ENCODE peak calls at places on chromosomes 7 and 10, in seven cellular contexts. I, H, X, S, Z, Y and J are unnamed samples.

GRCh38 chr7:159036916-159037605 is 107.6 kb downstream of the VIPR2 start:
- DNase-seq in I (no peak), S (peak), Y (no peak), H (no peak), Z (no peak), X (no peak), J (no peak)

GRCh38 chr10:117373848-117374505 is 1.3 kb downstream of the PDZD8 start:
- DNase-seq in Y (peak), S (peak), H (peak), Z (peak), X (no peak), I (peak), J (no peak)

GRCh38 chr10:102773986-102774385 is 30.2 kb downstream of the WBP1L start:
- DNase-seq in H (no peak), I (no peak), Y (no peak), X (no peak), S (peak), Z (no peak), J (no peak)

GRCh38 chr7:137996386-137996851 is 5.5 kb downstream of the CREB3L2 start:
- DNase-seq in X (no peak), H (no peak), I (no peak), Z (peak), Y (no peak), S (peak), J (no peak)

GRCh38 chr10:22801759-22802158 is 87.4 kb upstream of the PIP4K2A start:
- DNase-seq in Y (no peak), S (no peak), Z (no peak), I (no peak), X (no peak), H (no peak), J (no peak)

GRCh38 chr10:782751-783648 is 93.5 kb upstream of the DIP2C start:
- DNase-seq in X (no peak), I (no peak), H (no peak), Y (no peak), Z (peak), S (no peak), J (no peak)

GRCh38 chr10:130554701-130555410 is 418.7 kb downstream of the GLRX3 start:
- DNase-seq in I (no peak), Y (no peak), S (no peak), Z (no peak), X (no peak), H (no peak), J (no peak)

GRCh38 chr10:25076501-25077197 is 60.2 kb downstream of the THNSL1 start:
- DNase-seq in S (no peak), I (no peak), H (no peak), Y (no peak), Z (no peak), X (no peak), J (no peak)

GRCh38 chr7:100674441-100675407 is 1.2 kb downstream of the GNB2 start:
- DNase-seq in S (no peak), Y (peak), I (peak), X (no peak), H (peak), Z (peak), J (no peak)

GRCh38 chr7:129376778-129377700 is 57.2 kb upstream of the STRIP2 start:
- DNase-seq in Z (no peak), I (no peak), Y (peak), H (no peak), X (no peak), S (no peak), J (peak)

GRCh38 chr10:59252491-59252890 is 76.0 kb downstream of the PHYHIPL start:
- DNase-seq in X (no peak), Y (no peak), I (no peak), S (no peak), Z (no peak), H (no peak), J (no peak)

GRCh38 chr7:123492485-123492884 is 41.9 kb downstream of the IQUB start:
- DNase-seq in H (peak), X (no peak), S (no peak), Y (no peak), Z (no peak), I (no peak), J (no peak)

GRCh38 chr10:69948261-69948660 is 104.4 kb upstream of the MACROH2A2 start:
- DNase-seq in Y (no peak), Z (no peak), S (no peak), H (peak), X (no peak), I (no peak), J (no peak)

GRCh38 chr10:101161494-101162299 is 30.6 kb downstream of the TLX1 start:
- DNase-seq in I (peak), H (peak), Y (peak), S (peak), Z (peak), X (peak), J (peak)

GRCh38 chr10:63164045-63164722 is 31.1 kb downstream of the NRBF2 start:
- DNase-seq in X (no peak), Y (no peak), S (no peak), I (no peak), Z (no peak), H (no peak), J (no peak)

GRCh38 chr7:133481676-133482075 is 228.8 kb downstream of the EXOC4 start:
- DNase-seq in Z (no peak), S (no peak), I (no peak), Y (no peak), X (no peak), H (no peak), J (peak)

GRCh38 chr10:129448539-129448938 is 18.5 kb upstream of the MGMT start:
- DNase-seq in Y (no peak), H (no peak), I (no peak), S (no peak), X (no peak), Z (no peak), J (no peak)

GRCh38 chr7:36682102-36682501 is 42.2 kb downstream of the AOAH start:
- DNase-seq in X (no peak), I (no peak), H (no peak), Z (no peak), Y (no peak), S (no peak), J (no peak)

GRCh38 chr10:113027574-113028392 is 77.7 kb downstream of the TCF7L2 start:
- DNase-seq in Z (no peak), I (peak), S (peak), Y (no peak), H (peak), X (no peak), J (peak)

GRCh38 chr7:434891-435486 is 84.7 kb downstream of the PDGFA start:
- DNase-seq in H (peak), S (no peak), X (no peak), I (peak), Y (no peak), Z (no peak), J (no peak)

GRCh38 chr7:8357536-8357935 is 75.9 kb upstream of the NXPH1 start:
- DNase-seq in I (no peak), Y (no peak), S (no peak), Z (no peak), X (no peak), H (no peak), J (no peak)

GRCh38 chr10:17229016-17229716 is 1.1 kb downstream of the VIM start:
- DNase-seq in S (peak), I (peak), Z (peak), X (no peak), Y (peak), H (no peak), J (peak)

GRCh38 chr10:106255111-106255510 is 909.4 kb downstream of the SORCS1 start:
- DNase-seq in X (no peak), Z (no peak), I (no peak), S (no peak), H (no peak), Y (no peak), J (no peak)

GRCh38 chr7:92880212-92881090 is 44.1 kb upstream of the CDK6 start:
- DNase-seq in I (peak), S (no peak), Z (no peak), Y (no peak), H (peak), X (no peak), J (no peak)

GRCh38 chr10:117461766-117462423 is 80.7 kb upstream of the EMX2 start:
- DNase-seq in X (no peak), I (no peak), H (peak), Z (peak), Y (no peak), S (peak), J (peak)